ENCODE peak calls at places on chromosomes 7 and 10, in seven cellular contexts. K is IMR-90, M is neuronal stem cell, N is trophoblast cell, A is H9, Z is mesenchymal stem cell, J is H1. R is an unnamed sample.

GRCh38 chr10:75189266-75190096 is 21.1 kb upstream of the VDAC2 start:
- DNase-seq in K (no peak), M (no peak), N (no peak), A (no peak), Z (no peak), J (no peak), R (no peak)

GRCh38 chr7:130476287-130477001 is 15.4 kb upstream of the MEST start:
- DNase-seq in K (peak), M (no peak), N (no peak), A (no peak), Z (no peak), J (no peak), R (no peak)

GRCh38 chr7:100706672-100707311 is 871 bp downstream of the POP7 start:
- DNase-seq in K (no peak), M (no peak), N (no peak), A (peak), Z (no peak), J (no peak), R (no peak)

GRCh38 chr7:24318326-24318725 is 34.3 kb downstream of the NPY start:
- DNase-seq in K (no peak), M (no peak), N (no peak), A (peak), Z (no peak), J (no peak), R (peak)

GRCh38 chr10:100508691-100509150 is 10.9 kb downstream of the SEC31B start:
- DNase-seq in K (peak), M (peak), N (no peak), A (peak), Z (peak), J (no peak), R (peak)

GRCh38 chr10:14553434-14553833 is 221.3 kb downstream of the FAM107B start:
- DNase-seq in K (peak), M (no peak), N (no peak), A (no peak), Z (peak), J (no peak), R (peak)

GRCh38 chr7:156942708-156943090 is 6.8 kb upstream of the NOM1 start:
- DNase-seq in K (no peak), M (no peak), N (no peak), A (peak), Z (no peak), J (peak), R (no peak)

GRCh38 chr10:130230036-130230435 is 93.8 kb downstream of the GLRX3 start:
- DNase-seq in K (no peak), M (no peak), N (no peak), A (peak), Z (no peak), J (no peak), R (no peak)

GRCh38 chr7:768881-769504 is 41.9 kb upstream of the PRKAR1B start:
- DNase-seq in K (no peak), M (peak), N (no peak), A (peak), Z (no peak), J (peak), R (peak)

GRCh38 chr10:131655101-131655849 is 245.5 kb upstream of the PPP2R2D start:
- DNase-seq in K (no peak), M (no peak), N (no peak), A (peak), Z (no peak), J (peak), R (no peak)

GRCh38 chr7:26360606-26361005 is 68.9 kb downstream of the SNX10 start:
- DNase-seq in K (no peak), M (no peak), N (peak), A (no peak), Z (no peak), J (no peak), R (no peak)

GRCh38 chr10:77603529-77603927 is 34.1 kb downstream of the KCNMA1 start:
- DNase-seq in K (peak), M (no peak), N (no peak), A (peak), Z (peak), J (no peak), R (peak)

GRCh38 chr7:125927556-125927955 is 997.9 kb upstream of the POT1 start:
- DNase-seq in K (no peak), M (no peak), N (no peak), A (no peak), Z (no peak), J (no peak), R (peak)

GRCh38 chr7:141301544-141301943 is 227.7 kb downstream of the TMEM178B start:
- DNase-seq in K (no peak), M (no peak), N (no peak), A (no peak), Z (no peak), J (no peak), R (no peak)

GRCh38 chr7:34718867-34719266 is 60.8 kb downstream of the NPSR1 start:
- DNase-seq in K (no peak), M (no peak), N (no peak), A (no peak), Z (no peak), J (no peak), R (no peak)

GRCh38 chr10:72730462-72730861 is 38.5 kb downstream of the MCU start:
- DNase-seq in K (peak), M (no peak), N (peak), A (no peak), Z (no peak), J (no peak), R (no peak)

GRCh38 chr7:28988818-28989595 is 30.9 kb upstream of the TRIL start:
- DNase-seq in K (peak), M (no peak), N (peak), A (no peak), Z (peak), J (no peak), R (peak)

GRCh38 chr7:30754315-30754877 is 2.5 kb downstream of the INMT start:
- DNase-seq in K (no peak), M (no peak), N (no peak), A (no peak), Z (no peak), J (no peak), R (no peak)

GRCh38 chr7:52525772-52526341 is 509.6 kb upstream of the POM121L12 start:
- DNase-seq in K (no peak), M (no peak), N (no peak), A (no peak), Z (no peak), J (no peak), R (no peak)

GRCh38 chr10:101758858-101759257 is 17.1 kb downstream of the FGF8 start:
- DNase-seq in K (no peak), M (no peak), N (no peak), A (no peak), Z (no peak), J (no peak), R (no peak)

GRCh38 chr10:101762736-101763135 is 13.2 kb downstream of the FGF8 start:
- DNase-seq in K (no peak), M (no peak), N (no peak), A (no peak), Z (no peak), J (no peak), R (no peak)

GRCh38 chr10:101761226-101761625 is 14.7 kb downstream of the FGF8 start:
- DNase-seq in K (no peak), M (no peak), N (no peak), A (no peak), Z (no peak), J (no peak), R (no peak)

GRCh38 chr10:101760510-101760909 is 15.4 kb downstream of the FGF8 start:
- DNase-seq in K (no peak), M (no peak), N (no peak), A (no peak), Z (no peak), J (no peak), R (no peak)

DNA sequence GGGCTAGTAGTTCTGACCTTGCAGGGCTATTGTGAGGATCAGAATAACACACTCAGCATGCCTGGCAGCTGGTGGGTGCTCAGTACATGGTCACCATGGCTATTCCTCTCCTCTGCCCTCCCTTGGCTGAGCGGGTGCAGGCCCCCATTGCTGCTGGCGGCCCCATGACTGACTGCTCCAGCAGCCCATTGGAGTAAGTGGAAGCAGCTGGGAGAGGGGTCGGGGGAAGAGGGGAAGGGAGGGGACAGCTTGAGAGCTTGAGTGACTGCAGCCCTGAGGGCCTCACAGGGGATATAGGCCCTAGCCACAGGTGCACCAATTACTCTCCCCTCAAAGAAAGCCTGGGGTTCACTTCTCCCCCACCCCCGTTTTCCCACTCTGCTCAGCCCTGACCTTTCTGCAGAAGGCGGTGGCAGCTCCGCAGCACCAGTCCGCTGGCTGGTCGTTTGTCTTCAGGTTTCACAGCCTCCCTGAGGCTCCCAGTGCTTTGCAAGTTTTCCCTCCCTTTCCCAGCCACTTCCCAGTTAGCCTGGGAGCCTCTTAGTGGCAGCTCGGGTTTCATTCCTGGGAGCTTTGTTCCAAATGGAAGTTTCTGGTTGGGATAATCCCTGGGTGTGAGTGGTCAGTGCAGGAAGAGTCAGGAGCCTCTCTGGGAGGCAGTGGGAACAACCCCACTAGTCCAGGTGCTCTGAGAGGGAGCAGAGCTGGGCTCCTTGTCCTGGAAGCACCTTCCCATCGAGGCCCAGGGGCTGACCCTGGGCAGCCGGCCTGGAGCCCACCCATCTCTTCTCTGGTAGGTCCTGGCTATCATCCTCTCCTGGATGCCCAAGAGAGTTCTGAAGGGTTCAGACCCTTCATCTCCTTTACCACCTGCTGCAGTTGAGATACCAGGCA is 16.3 kb downstream of the FGF8 start:
- DNase-seq in K (no peak), M (no peak), N (no peak), A (peak), Z (no peak), J (peak), R (peak)
- H2AK5ac ChIP-seq in K (no peak), M (peak), N (no peak), A (no peak), Z (no peak), J (no peak), R (no peak)

DNA sequence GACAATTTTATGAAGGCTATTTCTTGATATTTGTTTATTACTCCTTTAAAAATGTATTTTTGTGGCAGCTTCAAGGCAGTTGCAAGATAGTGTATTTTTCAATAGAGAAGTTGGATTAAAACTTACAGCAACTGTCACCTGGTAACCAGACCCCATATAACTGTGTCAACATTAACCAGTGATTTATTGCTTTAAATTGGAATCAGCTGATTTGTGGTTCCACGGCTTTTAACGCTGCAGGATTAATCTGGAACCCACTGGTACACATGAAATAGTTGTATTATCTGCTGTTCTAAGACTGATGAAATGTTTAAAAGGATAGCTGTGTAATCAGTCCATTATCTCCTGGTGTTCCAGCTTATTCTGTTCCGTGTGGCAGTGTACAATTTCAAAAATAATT is 180.2 kb downstream of the CELF2 start:
- DNase-seq in K (no peak), M (no peak), N (no peak), A (no peak), Z (no peak), J (no peak), R (no peak)
- H3K9ac ChIP-seq in K (no peak), M (no peak), N (no peak), A (no peak), Z (peak), J (no peak), R (no peak)

GRCh38 chr10:69182005-69182404 is 2.0 kb downstream of the SUPV3L1 start:
- DNase-seq in K (no peak), M (no peak), N (no peak), A (no peak), Z (no peak), J (no peak), R (no peak)
- H2BK5ac ChIP-seq in K (no peak), M (no peak), N (no peak), A (no peak), Z (no peak), J (no peak), R (no peak)

GRCh38 chr7:149820622-149821190 is 17.5 kb upstream of the ZNF862 start:
- DNase-seq in K (no peak), M (no peak), N (no peak), A (no peak), Z (no peak), J (no peak), R (no peak)
- H2AK5ac ChIP-seq in K (no peak), M (peak), N (no peak), A (no peak), Z (no peak), J (no peak), R (no peak)

GRCh38 chr7:118662266-118662665 is 437.8 kb downstream of the ANKRD7 start:
- DNase-seq in K (no peak), M (no peak), N (no peak), A (no peak), Z (no peak), J (no peak), R (no peak)

GRCh38 chr7:118664498-118664897 is 440.0 kb downstream of the ANKRD7 start:
- DNase-seq in K (no peak), M (no peak), N (no peak), A (no peak), Z (no peak), J (no peak), R (peak)
- H3K9ac ChIP-seq in K (no peak), M (no peak), N (no peak), A (no peak), Z (no peak), J (no peak), R (no peak)

GRCh38 chr7:32255036-32255435 is 184.8 kb upstream of the PDE1C start:
- DNase-seq in K (no peak), M (no peak), N (no peak), A (no peak), Z (no peak), J (no peak), R (no peak)
- H2BK5ac ChIP-seq in K (no peak), M (no peak), N (no peak), A (no peak), Z (no peak), J (no peak), R (no peak)

R was measured in mesendoderm.